ENCODE peak calls at places on chromosomes 16 and 17, in ten cellular contexts. One of them, this sample, is unnamed.
A peak's percentile ranks its signal among the peaks of the same experiment; 100 is the strongest.

GRCh38 chr16:83046664-83047063 is 419.9 kb downstream of the CDH13 start:
- DNase-seq in fibroblast of mammary gland: no peak
- DNase-seq in H54: no peak
- DNase-seq in GM12864: no peak
- DNase-seq in NCI-H748 treated with DMSO at 0.1 percent for 48 hours: no peak
- DNase-seq in NCI-H2227 treated with DMSO at 0.1 percent for 48 hours: no peak
- DNase-seq in stomach: no peak
- DNase-seq in iPS DF 6.9: no peak
- DNase-seq in activated T-helper 1 cell treated with Interleukin-2 at 50 U/mL for 16 hours: no peak
- DNase-seq in psoas muscle: no peak
- DNase-seq in this sample: no peak

GRCh38 chr17:835263-835662 is 53.1 kb downstream of the MRM3 start:
- DNase-seq in fibroblast of mammary gland: peak; percentile 99
- DNase-seq in psoas muscle: peak; percentile 70
- DNase-seq in NCI-H2227 treated with DMSO at 0.1 percent for 48 hours: no peak
- DNase-seq in GM12864: no peak
- DNase-seq in stomach: no peak
- DNase-seq in NCI-H748 treated with DMSO at 0.1 percent for 48 hours: no peak
- DNase-seq in H54: peak; percentile 64
- DNase-seq in activated T-helper 1 cell treated with Interleukin-2 at 50 U/mL for 16 hours: no peak
- DNase-seq in iPS DF 6.9: peak; percentile 37
- DNase-seq in this sample: peak; percentile 69

GRCh38 chr17:78986048-78986648 is 6.4 kb upstream of the LGALS3BP start:
- DNase-seq in iPS DF 6.9: no peak
- DNase-seq in H54: no peak
- DNase-seq in fibroblast of mammary gland: peak; percentile 56
- DNase-seq in activated T-helper 1 cell treated with Interleukin-2 at 50 U/mL for 16 hours: no peak
- DNase-seq in NCI-H748 treated with DMSO at 0.1 percent for 48 hours: no peak
- DNase-seq in psoas muscle: no peak
- DNase-seq in stomach: peak; percentile 68
- DNase-seq in GM12864: no peak
- DNase-seq in NCI-H2227 treated with DMSO at 0.1 percent for 48 hours: no peak
- DNase-seq in this sample: no peak

GRCh38 chr16:49645263-49645662 is 210.6 kb downstream of the ZNF423 start:
- DNase-seq in NCI-H2227 treated with DMSO at 0.1 percent for 48 hours: no peak
- DNase-seq in NCI-H748 treated with DMSO at 0.1 percent for 48 hours: no peak
- DNase-seq in psoas muscle: no peak
- DNase-seq in iPS DF 6.9: no peak
- DNase-seq in H54: no peak
- DNase-seq in stomach: no peak
- DNase-seq in activated T-helper 1 cell treated with Interleukin-2 at 50 U/mL for 16 hours: no peak
- DNase-seq in GM12864: no peak
- DNase-seq in fibroblast of mammary gland: no peak
- DNase-seq in this sample: no peak

GRCh38 chr17:33520404-33521032 is 227.4 kb upstream of the ASIC2 start:
- DNase-seq in fibroblast of mammary gland: peak; percentile 26
- DNase-seq in iPS DF 6.9: peak; percentile 48
- DNase-seq in GM12864: no peak
- DNase-seq in psoas muscle: peak; percentile 18
- DNase-seq in stomach: peak; percentile 41
- DNase-seq in activated T-helper 1 cell treated with Interleukin-2 at 50 U/mL for 16 hours: no peak
- DNase-seq in NCI-H2227 treated with DMSO at 0.1 percent for 48 hours: peak; percentile 27
- DNase-seq in NCI-H748 treated with DMSO at 0.1 percent for 48 hours: no peak
- DNase-seq in H54: peak; percentile 12
- DNase-seq in this sample: peak; percentile 87

GRCh38 chr17:15306406-15306970 is 34.9 kb downstream of the TEKT3 start:
- DNase-seq in H54: no peak
- DNase-seq in fibroblast of mammary gland: peak; percentile 14
- DNase-seq in NCI-H2227 treated with DMSO at 0.1 percent for 48 hours: no peak
- DNase-seq in stomach: no peak
- DNase-seq in NCI-H748 treated with DMSO at 0.1 percent for 48 hours: no peak
- DNase-seq in psoas muscle: no peak
- DNase-seq in iPS DF 6.9: no peak
- DNase-seq in activated T-helper 1 cell treated with Interleukin-2 at 50 U/mL for 16 hours: no peak
- DNase-seq in GM12864: no peak
- DNase-seq in this sample: no peak

GRCh38 chr17:78925662-78926555 is 722 bp upstream of the TIMP2 start:
- DNase-seq in psoas muscle: peak; percentile 83
- DNase-seq in iPS DF 6.9: no peak
- DNase-seq in stomach: peak; percentile 45
- DNase-seq in H54: peak; percentile 72
- DNase-seq in NCI-H748 treated with DMSO at 0.1 percent for 48 hours: no peak
- DNase-seq in GM12864: no peak
- DNase-seq in NCI-H2227 treated with DMSO at 0.1 percent for 48 hours: peak; percentile 41
- DNase-seq in fibroblast of mammary gland: peak; percentile 91
- DNase-seq in activated T-helper 1 cell treated with Interleukin-2 at 50 U/mL for 16 hours: no peak
- DNase-seq in this sample: peak; percentile 61

GRCh38 chr16:23248261-23249194 is 53.6 kb upstream of the SCNN1B start:
- DNase-seq in activated T-helper 1 cell treated with Interleukin-2 at 50 U/mL for 16 hours: no peak
- DNase-seq in GM12864: no peak
- DNase-seq in NCI-H748 treated with DMSO at 0.1 percent for 48 hours: no peak
- DNase-seq in psoas muscle: no peak
- DNase-seq in stomach: no peak
- DNase-seq in iPS DF 6.9: no peak
- DNase-seq in NCI-H2227 treated with DMSO at 0.1 percent for 48 hours: no peak
- DNase-seq in fibroblast of mammary gland: no peak
- DNase-seq in H54: no peak
- DNase-seq in this sample: no peak

GRCh38 chr17:66858182-66859083 is 23.5 kb downstream of the CACNG5 start:
- DNase-seq in stomach: no peak
- DNase-seq in NCI-H748 treated with DMSO at 0.1 percent for 48 hours: no peak
- DNase-seq in fibroblast of mammary gland: no peak
- DNase-seq in H54: no peak
- DNase-seq in NCI-H2227 treated with DMSO at 0.1 percent for 48 hours: no peak
- DNase-seq in psoas muscle: no peak
- DNase-seq in iPS DF 6.9: no peak
- DNase-seq in activated T-helper 1 cell treated with Interleukin-2 at 50 U/mL for 16 hours: no peak
- DNase-seq in GM12864: no peak
- DNase-seq in this sample: no peak

GRCh38 chr17:4276514-4276913 is 12.7 kb upstream of the ANKFY1 start:
- DNase-seq in iPS DF 6.9: no peak
- DNase-seq in GM12864: no peak
- DNase-seq in H54: no peak
- DNase-seq in NCI-H2227 treated with DMSO at 0.1 percent for 48 hours: no peak
- DNase-seq in activated T-helper 1 cell treated with Interleukin-2 at 50 U/mL for 16 hours: no peak
- DNase-seq in psoas muscle: no peak
- DNase-seq in NCI-H748 treated with DMSO at 0.1 percent for 48 hours: no peak
- DNase-seq in stomach: no peak
- DNase-seq in fibroblast of mammary gland: peak; percentile 43
- DNase-seq in this sample: no peak

GRCh38 chr16:77732241-77732946 is 10.1 kb downstream of the NUDT7 start:
- DNase-seq in NCI-H748 treated with DMSO at 0.1 percent for 48 hours: no peak
- DNase-seq in stomach: no peak
- DNase-seq in GM12864: no peak
- DNase-seq in activated T-helper 1 cell treated with Interleukin-2 at 50 U/mL for 16 hours: no peak
- DNase-seq in H54: no peak
- DNase-seq in NCI-H2227 treated with DMSO at 0.1 percent for 48 hours: no peak
- DNase-seq in fibroblast of mammary gland: peak; percentile 82
- DNase-seq in psoas muscle: no peak
- DNase-seq in iPS DF 6.9: no peak
- DNase-seq in this sample: no peak

GRCh38 chr17:3796822-3797170 is 4.2 kb downstream of the ITGAE start:
- DNase-seq in fibroblast of mammary gland: no peak
- DNase-seq in GM12864: no peak
- DNase-seq in NCI-H748 treated with DMSO at 0.1 percent for 48 hours: no peak
- DNase-seq in iPS DF 6.9: no peak
- DNase-seq in stomach: no peak
- DNase-seq in psoas muscle: no peak
- DNase-seq in NCI-H2227 treated with DMSO at 0.1 percent for 48 hours: no peak
- DNase-seq in H54: no peak
- DNase-seq in activated T-helper 1 cell treated with Interleukin-2 at 50 U/mL for 16 hours: no peak
- DNase-seq in this sample: no peak

GRCh38 chr16:10827691-10828341 is 9.2 kb upstream of the TVP23A start:
- DNase-seq in psoas muscle: peak; percentile 71
- DNase-seq in NCI-H2227 treated with DMSO at 0.1 percent for 48 hours: no peak
- DNase-seq in activated T-helper 1 cell treated with Interleukin-2 at 50 U/mL for 16 hours: no peak
- DNase-seq in stomach: peak; percentile 72
- DNase-seq in H54: peak; percentile 73
- DNase-seq in iPS DF 6.9: no peak
- DNase-seq in GM12864: no peak
- DNase-seq in fibroblast of mammary gland: peak; percentile 93
- DNase-seq in NCI-H748 treated with DMSO at 0.1 percent for 48 hours: no peak
- DNase-seq in this sample: no peak

GRCh38 chr17:81666342-81667191 is at the start of the genes CCDC137 and OXLD1:
- DNase-seq in H54: peak; percentile 96
- DNase-seq in NCI-H748 treated with DMSO at 0.1 percent for 48 hours: peak; percentile 80
- DNase-seq in NCI-H2227 treated with DMSO at 0.1 percent for 48 hours: peak; percentile 89
- DNase-seq in stomach: peak; percentile 98
- DNase-seq in GM12864: peak; percentile 89
- DNase-seq in fibroblast of mammary gland: peak; percentile 95
- DNase-seq in psoas muscle: peak; percentile 98
- DNase-seq in activated T-helper 1 cell treated with Interleukin-2 at 50 U/mL for 16 hours: peak; percentile 89
- DNase-seq in iPS DF 6.9: peak; percentile 94
- DNase-seq in this sample: peak; percentile 98

GRCh38 chr16:46812781-46813555 is 18.0 kb downstream of the C16orf87 start:
- DNase-seq in psoas muscle: no peak
- DNase-seq in NCI-H2227 treated with DMSO at 0.1 percent for 48 hours: no peak
- DNase-seq in fibroblast of mammary gland: no peak
- DNase-seq in GM12864: no peak
- DNase-seq in iPS DF 6.9: no peak
- DNase-seq in activated T-helper 1 cell treated with Interleukin-2 at 50 U/mL for 16 hours: no peak
- DNase-seq in stomach: no peak
- DNase-seq in NCI-H748 treated with DMSO at 0.1 percent for 48 hours: no peak
- DNase-seq in H54: no peak
- DNase-seq in this sample: no peak

GRCh38 chr17:45336390-45337182 is 19.8 kb upstream of the MAP3K14 start:
- DNase-seq in NCI-H2227 treated with DMSO at 0.1 percent for 48 hours: no peak
- DNase-seq in NCI-H748 treated with DMSO at 0.1 percent for 48 hours: no peak
- DNase-seq in GM12864: no peak
- DNase-seq in activated T-helper 1 cell treated with Interleukin-2 at 50 U/mL for 16 hours: no peak
- DNase-seq in H54: no peak
- DNase-seq in stomach: no peak
- DNase-seq in iPS DF 6.9: no peak
- DNase-seq in psoas muscle: no peak
- DNase-seq in fibroblast of mammary gland: no peak
- DNase-seq in this sample: no peak

GRCh38 chr17:10420811-10421210 is 939 bp downstream of the MYH8 start:
- DNase-seq in NCI-H748 treated with DMSO at 0.1 percent for 48 hours: no peak
- DNase-seq in NCI-H2227 treated with DMSO at 0.1 percent for 48 hours: no peak
- DNase-seq in stomach: no peak
- DNase-seq in iPS DF 6.9: no peak
- DNase-seq in fibroblast of mammary gland: no peak
- DNase-seq in GM12864: no peak
- DNase-seq in H54: no peak
- DNase-seq in psoas muscle: no peak
- DNase-seq in activated T-helper 1 cell treated with Interleukin-2 at 50 U/mL for 16 hours: no peak
- DNase-seq in this sample: no peak

GRCh38 chr17:60139438-60140285 is 10.1 kb upstream of the CA4 start:
- DNase-seq in stomach: peak; percentile 79
- DNase-seq in GM12864: no peak
- DNase-seq in H54: no peak
- DNase-seq in psoas muscle: peak; percentile 79
- DNase-seq in NCI-H748 treated with DMSO at 0.1 percent for 48 hours: no peak
- DNase-seq in iPS DF 6.9: no peak
- DNase-seq in NCI-H2227 treated with DMSO at 0.1 percent for 48 hours: no peak
- DNase-seq in activated T-helper 1 cell treated with Interleukin-2 at 50 U/mL for 16 hours: peak; percentile 47
- DNase-seq in fibroblast of mammary gland: peak; percentile 56
- DNase-seq in this sample: peak; percentile 90

GRCh38 chr16:74730049-74730683 is 29.5 kb upstream of the MLKL start:
- DNase-seq in psoas muscle: no peak
- DNase-seq in NCI-H2227 treated with DMSO at 0.1 percent for 48 hours: no peak
- DNase-seq in iPS DF 6.9: no peak
- DNase-seq in GM12864: no peak
- DNase-seq in activated T-helper 1 cell treated with Interleukin-2 at 50 U/mL for 16 hours: no peak
- DNase-seq in H54: no peak
- DNase-seq in fibroblast of mammary gland: no peak
- DNase-seq in NCI-H748 treated with DMSO at 0.1 percent for 48 hours: no peak
- DNase-seq in stomach: peak; percentile 87
- DNase-seq in this sample: no peak

GRCh38 chr16:88610080-88610479 is 28.3 kb upstream of the IL17C start:
- DNase-seq in activated T-helper 1 cell treated with Interleukin-2 at 50 U/mL for 16 hours: no peak
- DNase-seq in fibroblast of mammary gland: no peak
- DNase-seq in NCI-H2227 treated with DMSO at 0.1 percent for 48 hours: no peak
- DNase-seq in psoas muscle: no peak
- DNase-seq in NCI-H748 treated with DMSO at 0.1 percent for 48 hours: no peak
- DNase-seq in iPS DF 6.9: no peak
- DNase-seq in H54: no peak
- DNase-seq in stomach: no peak
- DNase-seq in GM12864: no peak
- DNase-seq in this sample: no peak

GRCh38 chr16:83400234-83400633 is 407.5 kb upstream of the HSBP1 start:
- DNase-seq in stomach: no peak
- DNase-seq in activated T-helper 1 cell treated with Interleukin-2 at 50 U/mL for 16 hours: no peak
- DNase-seq in H54: no peak
- DNase-seq in NCI-H748 treated with DMSO at 0.1 percent for 48 hours: no peak
- DNase-seq in fibroblast of mammary gland: no peak
- DNase-seq in psoas muscle: no peak
- DNase-seq in iPS DF 6.9: peak; percentile 60
- DNase-seq in NCI-H2227 treated with DMSO at 0.1 percent for 48 hours: no peak
- DNase-seq in GM12864: no peak
- DNase-seq in this sample: peak; percentile 67

GRCh38 chr17:3723556-3724372 is at the start of gene HASPIN:
- DNase-seq in NCI-H748 treated with DMSO at 0.1 percent for 48 hours: peak; percentile 85
- DNase-seq in GM12864: peak; percentile 71
- DNase-seq in psoas muscle: peak; percentile 90
- DNase-seq in fibroblast of mammary gland: peak; percentile 86
- DNase-seq in iPS DF 6.9: peak; percentile 81
- DNase-seq in activated T-helper 1 cell treated with Interleukin-2 at 50 U/mL for 16 hours: peak; percentile 89
- DNase-seq in stomach: peak; percentile 93
- DNase-seq in NCI-H2227 treated with DMSO at 0.1 percent for 48 hours: peak; percentile 78
- DNase-seq in H54: peak; percentile 93
- DNase-seq in this sample: peak; percentile 100

GRCh38 chr16:17356243-17356933 is 114.4 kb downstream of the XYLT1 start:
- DNase-seq in activated T-helper 1 cell treated with Interleukin-2 at 50 U/mL for 16 hours: no peak
- DNase-seq in GM12864: no peak
- DNase-seq in NCI-H2227 treated with DMSO at 0.1 percent for 48 hours: no peak
- DNase-seq in NCI-H748 treated with DMSO at 0.1 percent for 48 hours: no peak
- DNase-seq in stomach: no peak
- DNase-seq in iPS DF 6.9: no peak
- DNase-seq in psoas muscle: no peak
- DNase-seq in H54: no peak
- DNase-seq in fibroblast of mammary gland: no peak
- DNase-seq in this sample: no peak

GRCh38 chr16:55189179-55189578 is 134.8 kb upstream of the IRX6 start:
- DNase-seq in psoas muscle: no peak
- DNase-seq in iPS DF 6.9: no peak
- DNase-seq in NCI-H2227 treated with DMSO at 0.1 percent for 48 hours: no peak
- DNase-seq in activated T-helper 1 cell treated with Interleukin-2 at 50 U/mL for 16 hours: no peak
- DNase-seq in H54: no peak
- DNase-seq in GM12864: no peak
- DNase-seq in stomach: no peak
- DNase-seq in fibroblast of mammary gland: no peak
- DNase-seq in NCI-H748 treated with DMSO at 0.1 percent for 48 hours: no peak
- DNase-seq in this sample: no peak

GRCh38 chr17:68317458-68317857 is 26.2 kb downstream of the ARSG start:
- DNase-seq in NCI-H748 treated with DMSO at 0.1 percent for 48 hours: no peak
- DNase-seq in fibroblast of mammary gland: no peak
- DNase-seq in psoas muscle: no peak
- DNase-seq in activated T-helper 1 cell treated with Interleukin-2 at 50 U/mL for 16 hours: no peak
- DNase-seq in stomach: no peak
- DNase-seq in NCI-H2227 treated with DMSO at 0.1 percent for 48 hours: no peak
- DNase-seq in GM12864: no peak
- DNase-seq in H54: no peak
- DNase-seq in iPS DF 6.9: no peak
- DNase-seq in this sample: no peak

GRCh38 chr16:81137012-81137335 is 40.8 kb upstream of the GCSH start:
- DNase-seq in H54: no peak
- DNase-seq in psoas muscle: no peak
- DNase-seq in NCI-H2227 treated with DMSO at 0.1 percent for 48 hours: no peak
- DNase-seq in activated T-helper 1 cell treated with Interleukin-2 at 50 U/mL for 16 hours: no peak
- DNase-seq in fibroblast of mammary gland: peak; percentile 25
- DNase-seq in GM12864: no peak
- DNase-seq in stomach: no peak
- DNase-seq in NCI-H748 treated with DMSO at 0.1 percent for 48 hours: no peak
- DNase-seq in iPS DF 6.9: no peak
- DNase-seq in this sample: no peak

GRCh38 chr16:58472827-58473226 is 27.1 kb upstream of the NDRG4 start:
- DNase-seq in GM12864: no peak
- DNase-seq in fibroblast of mammary gland: no peak
- DNase-seq in stomach: no peak
- DNase-seq in NCI-H748 treated with DMSO at 0.1 percent for 48 hours: no peak
- DNase-seq in iPS DF 6.9: no peak
- DNase-seq in psoas muscle: no peak
- DNase-seq in activated T-helper 1 cell treated with Interleukin-2 at 50 U/mL for 16 hours: no peak
- DNase-seq in H54: no peak
- DNase-seq in NCI-H2227 treated with DMSO at 0.1 percent for 48 hours: no peak
- DNase-seq in this sample: no peak

GRCh38 chr17:37505333-37505732 is 15.6 kb downstream of the DUSP14 start:
- DNase-seq in psoas muscle: no peak
- DNase-seq in H54: no peak
- DNase-seq in fibroblast of mammary gland: no peak
- DNase-seq in iPS DF 6.9: no peak
- DNase-seq in GM12864: no peak
- DNase-seq in NCI-H748 treated with DMSO at 0.1 percent for 48 hours: no peak
- DNase-seq in activated T-helper 1 cell treated with Interleukin-2 at 50 U/mL for 16 hours: no peak
- DNase-seq in stomach: no peak
- DNase-seq in NCI-H2227 treated with DMSO at 0.1 percent for 48 hours: no peak
- DNase-seq in this sample: no peak